ENCODE peak calls at places on chromosome 3, in eight cellular contexts. T, E, H, V, F, K, C and Q are unnamed samples.

GRCh38 chr3:152428577-152428976 is 159.8 kb downstream of the MBNL1 start:
- DNase-seq in T (no peak), E (no peak), H (no peak), V (no peak), F (no peak), K (no peak), C (no peak), Q (no peak)

GRCh38 chr3:57062119-57062631 is 1.7 kb downstream of the SPATA12 start:
- DNase-seq in T (no peak), E (no peak), H (peak), V (peak), F (no peak), K (no peak), C (no peak), Q (no peak)

GRCh38 chr3:54356299-54357037 is 234.1 kb downstream of the CACNA2D3 start:
- DNase-seq in T (no peak), E (no peak), H (no peak), V (peak), F (no peak), K (no peak), C (no peak), Q (no peak)

GRCh38 chr3:123449092-123449985 is 449 bp upstream of the ADCY5 start:
- DNase-seq in T (no peak), E (peak), H (peak), V (peak), F (peak), K (peak), C (no peak), Q (peak)

GRCh38 chr3:78762121-78762520 is 1005.7 kb downstream of the ROBO1 start:
- DNase-seq in T (no peak), E (no peak), H (no peak), V (no peak), F (no peak), K (no peak), C (no peak), Q (no peak)

GRCh38 chr3:87167634-87168456 is 59.3 kb upstream of the CHMP2B start:
- DNase-seq in T (peak), E (peak), H (no peak), V (peak), F (peak), K (peak), C (no peak), Q (peak)

GRCh38 chr3:158108596-158108995 is 1.3 kb upstream of the RSRC1 start:
- DNase-seq in T (no peak), E (no peak), H (no peak), V (no peak), F (no peak), K (no peak), C (no peak), Q (no peak)

GRCh38 chr3:24496529-24497482 is 2.2 kb upstream of the THRB start:
- DNase-seq in T (no peak), E (peak), H (peak), V (peak), F (peak), K (peak), C (no peak), Q (peak)

GRCh38 chr3:70531063-70531657 is 218.7 kb upstream of the MDFIC2 start:
- DNase-seq in T (no peak), E (no peak), H (no peak), V (no peak), F (peak), K (peak), C (no peak), Q (peak)

GRCh38 chr3:31423522-31423921 is 109.2 kb upstream of the STT3B start:
- DNase-seq in T (no peak), E (no peak), H (no peak), V (peak), F (peak), K (peak), C (no peak), Q (peak)

GRCh38 chr3:192907784-192908183 is 9.9 kb downstream of the MB21D2 start:
- DNase-seq in T (no peak), E (no peak), H (no peak), V (no peak), F (no peak), K (peak), C (no peak), Q (no peak)

GRCh38 chr3:158731938-158732855 is at the start of gene RARRES1:
- DNase-seq in T (no peak), E (peak), H (peak), V (peak), F (peak), K (peak), C (no peak), Q (peak)

GRCh38 chr3:30680789-30681188 is 74.4 kb downstream of the TGFBR2 start:
- DNase-seq in T (no peak), E (no peak), H (no peak), V (no peak), F (peak), K (no peak), C (no peak), Q (peak)

GRCh38 chr3:136893848-136894443 is 31.9 kb downstream of the NCK1 start:
- DNase-seq in T (no peak), E (no peak), H (no peak), V (no peak), F (peak), K (peak), C (no peak), Q (peak)

GRCh38 chr3:38603731-38604131 is 45.8 kb downstream of the SCN5A start:
- DNase-seq in T (no peak), E (no peak), H (no peak), V (no peak), F (no peak), K (no peak), C (no peak), Q (no peak)

GRCh38 chr3:50364573-50365079 is 5.3 kb upstream of the TMEM115 start:
- DNase-seq in T (no peak), E (no peak), H (peak), V (peak), F (peak), K (peak), C (no peak), Q (no peak)

GRCh38 chr3:195033531-195034091 is 237.3 kb downstream of the XXYLT1 start:
- DNase-seq in T (no peak), E (peak), H (peak), V (peak), F (no peak), K (peak), C (no peak), Q (no peak)
- H3K27ac ChIP-seq in T (no peak), E (peak), H (no peak), V (no peak), F (no peak), K (peak), C (no peak), Q (no peak)

GRCh38 chr3:377158-377561 is 180.6 kb downstream of the CHL1 start:
- DNase-seq in T (no peak), E (no peak), H (no peak), V (no peak), F (peak), K (peak), C (no peak), Q (peak)
- TF ChIP-seq CTCF in T (no peak), E (peak), H (peak), V (peak), F (peak), K (peak), C (no peak), Q (peak)

GRCh38 chr3:177536873-177537272 is 339.6 kb upstream of the TBL1XR1 start:
- DNase-seq in T (no peak), E (no peak), H (no peak), V (no peak), F (no peak), K (no peak), C (no peak), Q (no peak)

GRCh38 chr3:177537612-177538011 is 340.3 kb upstream of the TBL1XR1 start:
- DNase-seq in T (no peak), E (no peak), H (no peak), V (no peak), F (no peak), K (no peak), C (no peak), Q (no peak)

GRCh38 chr3:177538064-177538742 is 340.9 kb upstream of the TBL1XR1 start:
- DNase-seq in T (no peak), E (no peak), H (no peak), V (peak), F (peak), K (no peak), C (no peak), Q (no peak)

DNA sequence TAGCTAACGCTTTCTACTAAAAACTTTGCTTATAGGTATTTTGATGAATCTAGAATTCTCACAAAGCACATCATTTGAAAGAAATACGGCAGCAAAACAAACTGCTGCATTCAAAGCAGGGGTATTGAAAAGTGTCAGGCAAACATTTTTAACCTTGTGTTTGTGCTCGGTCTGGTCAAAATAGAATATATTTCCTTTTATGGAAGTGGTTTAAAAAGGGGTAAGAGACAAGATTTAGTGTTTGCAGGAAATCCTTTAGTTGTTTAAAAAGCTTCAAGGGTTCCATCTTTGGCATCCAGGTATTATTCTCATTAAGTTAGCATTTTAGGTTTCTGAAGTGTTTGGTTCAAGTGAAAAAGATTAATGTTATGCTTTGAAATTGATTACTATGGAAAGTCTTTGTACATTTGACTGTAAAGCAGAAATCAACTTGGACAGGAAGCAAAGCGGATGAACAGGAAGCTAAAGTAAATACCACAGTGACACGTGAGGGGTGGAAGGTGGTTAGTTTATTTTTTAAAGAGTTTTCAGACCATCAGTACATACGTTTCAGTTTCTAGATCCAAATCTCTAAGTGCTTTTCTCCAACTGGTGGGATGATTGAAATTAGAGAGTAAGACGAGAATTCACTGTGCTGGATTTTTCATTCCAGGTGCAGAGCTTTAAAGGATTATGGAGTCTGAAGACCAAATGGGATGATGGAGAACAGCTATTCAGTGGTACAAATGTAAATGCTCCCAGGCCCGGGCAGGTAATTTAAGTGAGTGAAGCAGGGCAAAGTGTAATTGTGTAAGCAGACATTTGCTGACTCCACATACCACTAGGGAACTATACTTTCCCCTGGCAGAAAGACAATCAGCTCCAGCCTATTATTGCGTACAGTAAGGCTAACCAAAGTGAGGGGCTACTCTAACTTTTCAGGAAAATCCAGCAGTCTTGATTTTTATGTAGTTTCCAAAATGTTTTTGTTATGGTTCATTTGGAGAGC is 341.8 kb upstream of the TBL1XR1 start:
- DNase-seq in T (no peak), E (no peak), H (no peak), V (no peak), F (no peak), K (no peak), C (no peak), Q (peak)
- H3K27ac ChIP-seq in T (peak), E (no peak), H (peak), V (no peak), F (no peak), K (no peak), C (peak), Q (no peak)

GRCh38 chr3:134795776-134796312 is 784 bp downstream of the EPHB1 start:
- DNase-seq in T (no peak), E (no peak), H (no peak), V (peak), F (peak), K (peak), C (no peak), Q (peak)
- TF ChIP-seq CTCF in T (no peak), E (no peak), H (no peak), V (no peak), F (no peak), K (no peak), C (no peak), Q (no peak)